ENCODE peak calls at places on chromosomes 13 and 19, in six cellular contexts. One of them, this sample, is unnamed.

GRCh38 chr19:58252102-58252685 is 23.5 kb downstream of the ZNF544 start:
- DNase-seq in K562: no peak
- DNase-seq in fibroblast of lung: no peak
- DNase-seq in prostate gland: no peak
- DNase-seq in brain microvascular endothelial cell: no peak
- DNase-seq in CD8-positive, alpha-beta T cell: no peak
- DNase-seq in this sample: no peak

GRCh38 chr19:13150919-13151604 is 851 bp downstream of the IER2 start:
- DNase-seq in K562: peak; percentile 42
- DNase-seq in fibroblast of lung: no peak
- DNase-seq in prostate gland: peak; percentile 28
- DNase-seq in brain microvascular endothelial cell: peak; percentile 26
- DNase-seq in CD8-positive, alpha-beta T cell: no peak
- DNase-seq in this sample: no peak

GRCh38 chr19:3351702-3352447 is 14.5 kb upstream of the NFIC start:
- DNase-seq in K562: no peak
- DNase-seq in fibroblast of lung: no peak
- DNase-seq in prostate gland: no peak
- DNase-seq in brain microvascular endothelial cell: no peak
- DNase-seq in CD8-positive, alpha-beta T cell: no peak
- DNase-seq in this sample: no peak

GRCh38 chr13:25463496-25463895 is 91.7 kb downstream of the ATP8A2 start:
- DNase-seq in K562: no peak
- DNase-seq in fibroblast of lung: no peak
- DNase-seq in prostate gland: no peak
- DNase-seq in brain microvascular endothelial cell: peak; percentile 40
- DNase-seq in CD8-positive, alpha-beta T cell: no peak
- DNase-seq in this sample: no peak

GRCh38 chr13:30191491-30192100 is 115.8 kb downstream of the KATNAL1 start:
- DNase-seq in K562: no peak
- DNase-seq in fibroblast of lung: no peak
- DNase-seq in prostate gland: no peak
- DNase-seq in brain microvascular endothelial cell: no peak
- DNase-seq in CD8-positive, alpha-beta T cell: no peak
- DNase-seq in this sample: no peak

GRCh38 chr13:93318538-93318937 is 91.9 kb downstream of the GPC6 start:
- DNase-seq in K562: no peak
- DNase-seq in fibroblast of lung: peak; percentile 38
- DNase-seq in prostate gland: no peak
- DNase-seq in brain microvascular endothelial cell: no peak
- DNase-seq in CD8-positive, alpha-beta T cell: no peak
- DNase-seq in this sample: no peak

GRCh38 chr13:44895584-44895983 is 93.7 kb downstream of the NUFIP1 start:
- DNase-seq in K562: no peak
- DNase-seq in fibroblast of lung: no peak
- DNase-seq in prostate gland: no peak
- DNase-seq in brain microvascular endothelial cell: no peak
- DNase-seq in CD8-positive, alpha-beta T cell: no peak
- DNase-seq in this sample: no peak

GRCh38 chr13:40668335-40668734 is 1.9 kb upstream of the FOXO1 start:
- DNase-seq in K562: peak; percentile 55
- DNase-seq in fibroblast of lung: peak; percentile 27
- DNase-seq in prostate gland: peak; percentile 12
- DNase-seq in brain microvascular endothelial cell: no peak
- DNase-seq in CD8-positive, alpha-beta T cell: peak; percentile 34
- DNase-seq in this sample: peak; percentile 18

GRCh38 chr19:45195764-45196163 is 17.2 kb downstream of the BLOC1S3 start:
- DNase-seq in K562: peak; percentile 6
- DNase-seq in fibroblast of lung: no peak
- DNase-seq in prostate gland: no peak
- DNase-seq in brain microvascular endothelial cell: no peak
- DNase-seq in CD8-positive, alpha-beta T cell: no peak
- DNase-seq in this sample: no peak

GRCh38 chr19:12785431-12786011 is 5.8 kb upstream of the JUNB start:
- DNase-seq in K562: no peak
- DNase-seq in fibroblast of lung: no peak
- DNase-seq in prostate gland: no peak
- DNase-seq in brain microvascular endothelial cell: no peak
- DNase-seq in CD8-positive, alpha-beta T cell: no peak
- DNase-seq in this sample: no peak

GRCh38 chr13:31631071-31631470 is 108.3 kb upstream of the RXFP2 start:
- DNase-seq in K562: no peak
- DNase-seq in fibroblast of lung: no peak
- DNase-seq in prostate gland: no peak
- DNase-seq in brain microvascular endothelial cell: no peak
- DNase-seq in CD8-positive, alpha-beta T cell: no peak
- DNase-seq in this sample: no peak

GRCh38 chr13:83621765-83622421 is 260.4 kb downstream of the SLITRK1 start:
- DNase-seq in K562: no peak
- DNase-seq in fibroblast of lung: no peak
- DNase-seq in prostate gland: no peak
- DNase-seq in brain microvascular endothelial cell: no peak
- DNase-seq in CD8-positive, alpha-beta T cell: no peak
- DNase-seq in this sample: no peak

GRCh38 chr19:18155095-18156087 is 2.4 kb downstream of the PIK3R2 start:
- DNase-seq in K562: no peak
- DNase-seq in fibroblast of lung: no peak
- DNase-seq in prostate gland: no peak
- DNase-seq in brain microvascular endothelial cell: no peak
- DNase-seq in CD8-positive, alpha-beta T cell: no peak
- DNase-seq in this sample: no peak

GRCh38 chr13:114311387-114311786 is 2.9 kb upstream of the CHAMP1 start:
- DNase-seq in K562: no peak
- DNase-seq in fibroblast of lung: no peak
- DNase-seq in prostate gland: no peak
- DNase-seq in brain microvascular endothelial cell: no peak
- DNase-seq in CD8-positive, alpha-beta T cell: no peak
- DNase-seq in this sample: no peak

GRCh38 chr19:763181-763580 is 12.3 kb downstream of the MISP start:
- DNase-seq in K562: no peak
- DNase-seq in fibroblast of lung: no peak
- DNase-seq in prostate gland: no peak
- DNase-seq in brain microvascular endothelial cell: no peak
- DNase-seq in CD8-positive, alpha-beta T cell: no peak
- DNase-seq in this sample: no peak

GRCh38 chr13:111992911-111993310 is 74.0 kb upstream of the SOX1 start:
- DNase-seq in K562: no peak
- DNase-seq in fibroblast of lung: no peak
- DNase-seq in prostate gland: no peak
- DNase-seq in brain microvascular endothelial cell: no peak
- DNase-seq in CD8-positive, alpha-beta T cell: no peak
- DNase-seq in this sample: no peak

GRCh38 chr13:45678282-45678681 is 23.8 kb upstream of the CBY2 start:
- DNase-seq in K562: no peak
- DNase-seq in fibroblast of lung: no peak
- DNase-seq in prostate gland: no peak
- DNase-seq in brain microvascular endothelial cell: no peak
- DNase-seq in CD8-positive, alpha-beta T cell: no peak
- DNase-seq in this sample: no peak

DNA sequence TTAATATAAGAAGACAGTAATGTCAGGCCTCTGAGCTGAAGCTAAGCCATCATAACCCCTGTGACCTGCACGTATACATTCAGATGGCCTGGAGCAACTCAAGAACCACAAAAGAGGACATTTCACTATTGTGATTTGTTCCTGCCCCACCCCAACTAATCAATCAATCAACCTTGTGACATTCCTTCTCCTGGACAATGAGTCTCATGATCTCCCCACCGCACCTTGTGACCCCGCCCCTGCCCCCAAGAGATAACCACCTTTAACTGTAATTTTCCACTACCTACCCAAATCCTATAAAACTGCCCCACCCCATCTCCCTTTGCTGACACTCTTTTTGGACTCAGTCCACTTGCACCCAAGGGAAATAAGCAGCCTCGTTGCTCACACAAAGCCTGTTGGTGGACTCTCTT is 14.1 kb downstream of the CD70 start:
- DNase-seq in K562: peak; percentile 43
- DNase-seq in fibroblast of lung: no peak
- DNase-seq in prostate gland: no peak
- DNase-seq in brain microvascular endothelial cell: no peak
- DNase-seq in CD8-positive, alpha-beta T cell: no peak
- DNase-seq in this sample: no peak
- H3K27ac ChIP-seq in K562: peak overlapping the region; percentile 72
- H3K27ac ChIP-seq in fibroblast of lung: no peak overlapping the region
- H3K27ac ChIP-seq in prostate gland: no peak overlapping the region
- H3K27ac ChIP-seq in brain microvascular endothelial cell: no peak overlapping the region
- H3K27ac ChIP-seq in CD8-positive, alpha-beta T cell: no peak overlapping the region
- H3K27ac ChIP-seq in this sample: no peak overlapping the region

GRCh38 chr13:91203430-91203829 is 144.1 kb upstream of the MIR17HG start:
- DNase-seq in K562: no peak
- DNase-seq in fibroblast of lung: no peak
- DNase-seq in prostate gland: no peak
- DNase-seq in brain microvascular endothelial cell: no peak
- DNase-seq in CD8-positive, alpha-beta T cell: no peak
- DNase-seq in this sample: no peak

GRCh38 chr13:91195789-91196188 is 151.7 kb upstream of the MIR17HG start:
- DNase-seq in K562: no peak
- DNase-seq in fibroblast of lung: no peak
- DNase-seq in prostate gland: no peak
- DNase-seq in brain microvascular endothelial cell: no peak
- DNase-seq in CD8-positive, alpha-beta T cell: no peak
- DNase-seq in this sample: no peak

GRCh38 chr13:91199866-91200265 is 147.6 kb upstream of the MIR17HG start:
- DNase-seq in K562: no peak
- DNase-seq in fibroblast of lung: no peak
- DNase-seq in prostate gland: no peak
- DNase-seq in brain microvascular endothelial cell: no peak
- DNase-seq in CD8-positive, alpha-beta T cell: no peak
- DNase-seq in this sample: no peak

GRCh38 chr13:91196958-91197357 is 150.5 kb upstream of the MIR17HG start:
- DNase-seq in K562: no peak
- DNase-seq in fibroblast of lung: no peak
- DNase-seq in prostate gland: no peak
- DNase-seq in brain microvascular endothelial cell: no peak
- DNase-seq in CD8-positive, alpha-beta T cell: no peak
- DNase-seq in this sample: no peak

DNA sequence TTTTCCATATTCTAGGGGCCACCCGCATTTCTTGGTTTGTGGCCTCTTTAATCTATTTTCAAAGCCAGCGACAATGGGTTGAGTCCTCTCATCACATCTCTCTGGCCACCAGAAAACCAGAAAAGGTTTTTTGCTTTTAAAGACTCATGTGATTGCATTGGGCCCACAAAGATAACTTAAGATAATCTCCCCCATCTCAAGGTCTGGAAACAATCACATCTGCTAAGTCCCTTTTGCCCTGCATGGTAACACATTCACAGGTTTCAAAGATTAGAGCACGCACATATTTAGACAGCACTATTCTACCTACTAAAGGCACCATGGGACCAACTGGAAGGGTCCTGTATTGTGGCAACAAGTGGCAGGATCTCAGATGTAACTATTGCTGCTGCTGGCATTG is 147.0 kb upstream of the MIR17HG start:
- DNase-seq in K562: no peak
- DNase-seq in fibroblast of lung: no peak
- DNase-seq in prostate gland: no peak
- DNase-seq in brain microvascular endothelial cell: no peak
- DNase-seq in CD8-positive, alpha-beta T cell: no peak
- DNase-seq in this sample: no peak
- H3K27me3 ChIP-seq in K562: no peaks in the 10 kb centered on the region
- H3K27me3 ChIP-seq in fibroblast of lung: no peaks in the 10 kb centered on the region
- H3K27me3 ChIP-seq in prostate gland: no peaks in the 10 kb centered on the region
- H3K27me3 ChIP-seq in brain microvascular endothelial cell: no peaks in the 10 kb centered on the region
- H3K27me3 ChIP-seq in CD8-positive, alpha-beta T cell: no peaks in the 10 kb centered on the region
- H3K27me3 ChIP-seq in this sample: no peaks in the 10 kb centered on the region

DNA sequence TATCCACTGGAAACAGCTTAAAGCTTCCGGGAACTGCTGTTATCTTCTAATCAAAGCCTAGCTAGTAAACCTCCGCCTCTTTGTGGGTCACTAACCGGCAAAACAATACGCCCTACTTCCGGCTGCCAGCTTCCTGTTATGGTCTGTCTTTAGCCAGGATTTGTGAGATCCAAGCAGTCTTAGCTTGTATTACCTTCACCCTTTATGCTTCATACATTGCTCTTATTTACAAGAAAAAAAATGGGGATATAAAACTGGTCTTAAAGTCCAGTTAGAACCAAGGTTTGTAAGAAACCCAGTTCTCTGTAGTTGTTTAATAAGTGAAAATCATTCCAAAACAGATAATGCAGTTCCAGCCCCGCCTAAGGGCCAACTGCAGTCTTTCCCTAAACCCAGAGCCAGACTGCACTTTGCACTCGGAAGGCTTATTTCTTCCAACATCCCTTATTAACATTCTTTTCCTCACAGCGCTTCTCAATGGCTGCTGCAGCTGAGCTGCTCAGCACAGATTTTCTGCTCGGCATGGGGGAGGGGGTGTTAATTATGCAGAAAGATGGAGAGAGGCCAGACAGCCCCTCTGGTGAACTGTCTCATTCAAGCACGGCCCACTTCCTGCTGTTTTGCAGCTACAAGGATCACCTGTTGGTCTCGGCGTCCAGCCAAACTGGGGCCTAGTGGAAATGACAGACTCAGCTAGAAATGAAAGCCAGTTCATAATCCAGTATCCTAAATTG is 368.4 kb downstream of the KLF12 start:
- DNase-seq in K562: no peak
- DNase-seq in fibroblast of lung: peak; percentile 74
- DNase-seq in prostate gland: peak; percentile 23
- DNase-seq in brain microvascular endothelial cell: peak; percentile 70
- DNase-seq in CD8-positive, alpha-beta T cell: peak; percentile 77
- DNase-seq in this sample: peak; percentile 89
- TF ChIP-seq CTCF in K562: no peak
- TF ChIP-seq CTCF in fibroblast of lung: no peak
- TF ChIP-seq CTCF in prostate gland: no peak
- TF ChIP-seq CTCF in brain microvascular endothelial cell: no peak
- TF ChIP-seq CTCF in CD8-positive, alpha-beta T cell: no peak
- TF ChIP-seq CTCF in this sample: no peak

DNA sequence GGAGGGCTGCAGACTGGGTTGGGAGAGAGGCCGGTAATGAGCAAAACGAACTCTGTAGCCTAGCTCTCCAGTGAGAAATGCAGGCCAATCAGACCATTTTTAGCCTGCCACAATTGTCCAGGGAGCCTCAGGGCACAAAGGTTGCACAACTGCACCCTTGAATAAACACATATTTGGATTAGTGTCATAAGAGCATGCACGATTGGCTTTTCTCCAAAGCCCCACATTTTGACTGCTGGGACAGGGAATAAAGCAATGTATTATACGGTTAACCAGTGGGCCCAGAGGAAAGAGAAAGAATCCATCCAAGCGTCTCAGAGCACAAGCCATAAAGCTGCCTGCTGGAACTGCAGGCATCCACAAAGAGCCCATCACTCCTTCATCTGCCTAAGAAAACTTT is 729.4 kb upstream of the SGCG start:
- DNase-seq in K562: no peak
- DNase-seq in fibroblast of lung: peak; percentile 39
- DNase-seq in prostate gland: no peak
- DNase-seq in brain microvascular endothelial cell: no peak
- DNase-seq in CD8-positive, alpha-beta T cell: no peak
- DNase-seq in this sample: no peak
- H3K27ac ChIP-seq in K562: no peak overlapping the region
- H3K27ac ChIP-seq in fibroblast of lung: no peak overlapping the region
- H3K27ac ChIP-seq in prostate gland: no peak overlapping the region
- H3K27ac ChIP-seq in brain microvascular endothelial cell: no peak overlapping the region
- H3K27ac ChIP-seq in CD8-positive, alpha-beta T cell: no peak overlapping the region
- H3K27ac ChIP-seq in this sample: no peak overlapping the region

This sample was measured in CD4-positive, alpha-beta T cell.